ENCODE peak calls at places on chromosomes 5 and 9, in nine cellular contexts. A is GM12878; U is effector memory CD4-positive, alpha-beta T cell; X is heart right ventricle; Q is kidney epithelial cell; W is left ventricle myocardium inferior; T is astrocyte; F is SJSA1; Y is hepatocyte. N is an unnamed sample.

GRCh38 chr9:122134822-122135528 is 24.6 kb downstream of the NDUFA8 start:
- DNase-seq in A (no peak), U (no peak), X (no peak), Q (no peak), W (no peak), T (no peak), F (peak; percentile 87), Y (no peak), N (peak; percentile 72)

GRCh38 chr5:156582193-156582598 is 255.2 kb downstream of the SGCD start:
- DNase-seq in A (no peak), U (no peak), X (no peak), Q (no peak), W (no peak), T (no peak), F (no peak), Y (no peak), N (no peak)

GRCh38 chr5:67799732-67800234 is 415.8 kb upstream of the PIK3R1 start:
- DNase-seq in A (no peak), U (no peak), X (peak; percentile 9), Q (no peak), W (no peak), T (peak; percentile 48), F (no peak), Y (no peak), N (no peak)

GRCh38 chr9:34145165-34145564 is 18.7 kb upstream of the DCAF12 start:
- DNase-seq in A (no peak), U (no peak), X (no peak), Q (no peak), W (no peak), T (peak; percentile 52), F (no peak), Y (no peak), N (no peak)

GRCh38 chr9:22203371-22204138 is 194.4 kb upstream of the CDKN2B start:
- DNase-seq in A (no peak), U (no peak), X (no peak), Q (no peak), W (no peak), T (peak; percentile 29), F (no peak), Y (peak; percentile 28), N (no peak)

GRCh38 chr5:116626272-116626723 is 51.7 kb upstream of the SEMA6A start:
- DNase-seq in A (no peak), U (no peak), X (peak; percentile 55), Q (no peak), W (peak; percentile 68), T (peak; percentile 48), F (peak; percentile 85), Y (peak; percentile 61), N (no peak)

GRCh38 chr9:113535756-113536155 is 72.2 kb downstream of the RGS3 start:
- DNase-seq in A (no peak), U (no peak), X (no peak), Q (no peak), W (no peak), T (no peak), F (no peak), Y (no peak), N (no peak)

GRCh38 chr9:95857122-95857521 is 18.4 kb upstream of the ERCC6L2 start:
- DNase-seq in A (no peak), U (no peak), X (no peak), Q (no peak), W (no peak), T (peak; percentile 67), F (peak; percentile 25), Y (peak; percentile 86), N (no peak)

GRCh38 chr9:128231638-128232568 is 28.7 kb downstream of the DNM1 start:
- DNase-seq in A (no peak), U (no peak), X (no peak), Q (no peak), W (no peak), T (no peak), F (no peak), Y (peak; percentile 8), N (no peak)

GRCh38 chr9:130333041-130334040 is 67.8 kb downstream of the HMCN2 start:
- DNase-seq in A (no peak), U (no peak), X (no peak), Q (no peak), W (no peak), T (no peak), F (no peak), Y (peak; percentile 38), N (peak; percentile 42)

GRCh38 chr5:43854697-43855292 is 251.8 kb downstream of the NNT start:
- DNase-seq in A (no peak), U (no peak), X (no peak), Q (no peak), W (no peak), T (no peak), F (no peak), Y (no peak), N (peak; percentile 18)

GRCh38 chr5:6728795-6729183 is 15.6 kb downstream of the TENT4A start:
- DNase-seq in A (no peak), U (no peak), X (no peak), Q (no peak), W (no peak), T (no peak), F (no peak), Y (no peak), N (no peak)

GRCh38 chr5:75053286-75054109 is 1.1 kb upstream of the GCNT4 start:
- DNase-seq in A (no peak), U (peak; percentile 40), X (peak; percentile 39), Q (no peak), W (peak; percentile 52), T (peak; percentile 73), F (peak; percentile 86), Y (peak; percentile 88), N (peak; percentile 75)

GRCh38 chr5:145180341-145180740 is 654.8 kb downstream of the PRELID2 start:
- DNase-seq in A (no peak), U (no peak), X (no peak), Q (no peak), W (no peak), T (no peak), F (no peak), Y (no peak), N (no peak)

GRCh38 chr9:133525677-133526076 is 918 bp upstream of the MYMK start:
- DNase-seq in A (no peak), U (no peak), X (peak; percentile 8), Q (no peak), W (no peak), T (no peak), F (no peak), Y (no peak), N (no peak)

GRCh38 chr5:88824892-88825781 is 57.8 kb downstream of the MEF2C start:
- DNase-seq in A (no peak), U (no peak), X (no peak), Q (peak; percentile 47), W (no peak), T (peak; percentile 87), F (peak; percentile 55), Y (peak; percentile 16), N (no peak)

GRCh38 chr5:141192110-141192725 is at the start of gene PCDHB10:
- DNase-seq in A (no peak), U (no peak), X (no peak), Q (no peak), W (no peak), T (no peak), F (peak; percentile 31), Y (peak; percentile 28), N (peak; percentile 80)

GRCh38 chr5:130836729-130837660 is 328.1 kb downstream of the HINT1 start:
- DNase-seq in A (peak; percentile 13), U (no peak), X (no peak), Q (no peak), W (no peak), T (no peak), F (peak; percentile 24), Y (no peak), N (no peak)
- H3K4me3 ChIP-seq in A (peak overlapping the region; percentile 37), U (peak overlapping the region; percentile 41), X (no peak overlapping the region), Q (no peak overlapping the region), W (peak overlapping the region; percentile 47), T (no peak overlapping the region), F (peak overlapping the region; percentile 18), Y (no peak overlapping the region), N (no peak overlapping the region)

DNA sequence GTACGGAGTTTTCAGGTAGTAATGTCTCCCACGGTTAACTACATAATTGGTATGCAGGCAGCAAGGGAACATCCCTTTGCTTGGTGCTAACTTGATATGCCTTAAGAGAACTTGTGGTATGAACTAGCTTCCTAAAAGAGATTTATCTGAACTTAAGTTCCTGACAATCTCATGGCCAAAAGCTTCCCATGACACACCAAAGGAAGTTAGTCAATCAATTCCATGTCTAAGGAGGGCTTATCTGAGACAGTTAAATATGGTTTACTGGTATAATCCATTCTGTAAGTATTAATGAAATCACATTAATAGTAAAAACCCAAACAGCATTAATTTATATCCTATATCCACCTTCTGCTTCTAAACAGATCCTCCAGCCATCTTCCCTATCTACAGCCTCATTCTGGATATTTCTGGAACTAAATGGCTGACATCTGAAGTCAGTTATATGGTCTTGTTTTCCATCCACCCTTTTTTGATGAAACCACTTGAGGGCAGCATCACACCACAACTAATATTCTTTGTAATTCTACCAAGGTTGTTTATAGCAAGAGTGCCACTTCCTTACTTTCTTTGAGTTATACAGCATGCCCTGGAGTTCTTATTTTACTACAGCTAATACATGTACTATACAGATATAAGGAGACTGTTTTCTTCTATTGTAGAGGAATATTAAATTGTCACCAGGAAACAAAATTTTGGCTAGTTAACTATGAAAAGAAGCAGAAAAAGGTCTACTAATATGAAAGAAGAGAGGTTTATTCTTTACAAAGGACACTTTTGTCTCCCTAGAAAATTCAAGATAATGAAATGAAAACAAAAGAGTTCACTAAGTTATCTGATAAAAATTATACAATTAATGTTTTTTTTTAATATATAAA is 34.7 kb downstream of the SHOC1 start:
- DNase-seq in A (peak; percentile 79), U (no peak), X (no peak), Q (peak; percentile 54), W (no peak), T (peak; percentile 60), F (peak; percentile 73), Y (peak; percentile 78), N (peak; percentile 29)
- H3K27me3 ChIP-seq in A (no peaks in the 10 kb centered on the region), U (no peaks in the 10 kb centered on the region), X (no peaks in the 10 kb centered on the region), Q (no peaks in the 10 kb centered on the region), W (no peaks in the 10 kb centered on the region), T (no peaks in the 10 kb centered on the region), F (no peaks in the 10 kb centered on the region), Y (no peaks in the 10 kb centered on the region), N (no peaks in the 10 kb centered on the region)

GRCh38 chr9:136930014-136930413 is 14.5 kb downstream of the FBXW5 start:
- DNase-seq in A (no peak), U (no peak), X (no peak), Q (no peak), W (no peak), T (no peak), F (no peak), Y (no peak), N (no peak)
- H3K36me3 ChIP-seq in A (peaks cover 16% of the 10 kb centered on the region), U (peaks cover 13% of the 10 kb centered on the region), X (peaks cover 21% of the 10 kb centered on the region), Q (no peaks in the 10 kb centered on the region), W (peaks cover 7% of the 10 kb centered on the region), T (no peaks in the 10 kb centered on the region), F (peaks cover 33% of the 10 kb centered on the region), Y (no peaks in the 10 kb centered on the region), N (peaks cover 8% of the 10 kb centered on the region)

DNA sequence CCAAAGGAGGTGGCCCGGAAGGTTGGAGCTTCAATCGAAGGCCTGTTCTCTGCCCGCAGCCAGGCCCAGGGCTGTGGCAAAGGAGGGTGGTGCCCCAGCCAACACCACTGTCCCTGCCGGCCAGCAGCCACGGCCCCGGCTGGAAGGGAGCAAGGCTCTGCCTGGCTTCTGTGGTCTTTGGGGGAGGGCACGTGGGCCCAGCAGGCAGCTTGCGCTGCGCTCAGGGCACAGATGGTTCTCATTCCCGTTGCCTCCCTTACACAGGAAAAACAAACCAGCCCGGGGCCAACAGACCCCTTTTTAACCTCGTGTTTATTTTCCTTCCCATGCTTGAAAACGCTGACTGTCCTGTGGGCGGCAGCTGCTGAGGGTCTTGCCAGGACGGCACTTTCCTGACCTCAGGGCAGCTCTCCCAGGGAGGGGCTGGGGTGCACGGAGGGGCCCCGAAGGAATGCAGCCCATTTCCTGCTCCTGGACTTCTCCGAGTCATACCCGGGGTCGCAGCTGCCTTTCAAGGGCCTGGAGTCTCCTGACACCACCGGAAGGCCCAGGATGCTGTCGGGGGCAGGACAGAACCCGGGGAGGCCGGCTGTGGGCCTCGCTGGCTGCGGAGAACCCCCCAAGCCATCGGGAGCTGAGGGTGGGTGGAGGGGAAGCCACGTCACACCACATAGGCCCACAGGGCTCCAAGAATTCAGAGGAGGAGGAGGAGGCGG is 1.1 kb upstream of the GPSM1 start:
- DNase-seq in A (no peak), U (no peak), X (peak; percentile 19), Q (no peak), W (no peak), T (peak; percentile 70), F (peak; percentile 98), Y (peak; percentile 59), N (peak; percentile 90)
- H3K4me3 ChIP-seq in A (no peak overlapping the region), U (no peak overlapping the region), X (no peak overlapping the region), Q (no peak overlapping the region), W (no peak overlapping the region), T (no peak overlapping the region), F (peak overlapping the region; percentile 84), Y (no peak overlapping the region), N (no peak overlapping the region)